ENCODE peak calls at places on chromosomes 5 and 9, in eight cellular contexts. Y is stimulated activated CD4-positive, alpha-beta T cell treated with anti-CD3 and anti-CD28 coated beads, Interleukin-2, amount 100 ng/mL, for 48 hours; L is activated naive CD8-positive, alpha-beta T cell treated with anti-CD3 and anti-CD28 coated beads for 36 hours; W is CD4-positive, alpha-beta memory T cell; Z is GM03348; R is foreskin keratinocyte; M is HTR-8/SVneo; F is GM12878. C is an unnamed sample.

GRCh38 chr9:94160594-94161501 is 76.6 kb downstream of the PTPDC1 start:
- DNase-seq in L (no peak), F (no peak), M (no peak), Y (no peak), R (no peak), Z (no peak), W (no peak), C (no peak)

GRCh38 chr9:120723547-120723946 is 9.3 kb upstream of the MEGF9 start:
- DNase-seq in R (no peak), W (no peak), F (no peak), Y (no peak), M (no peak), L (no peak), Z (peak), C (no peak)

GRCh38 chr5:147037517-147038205 is 159.1 kb upstream of the PPP2R2B start:
- DNase-seq in L (no peak), Y (no peak), F (no peak), R (peak), M (peak), Z (no peak), W (no peak), C (no peak)

GRCh38 chr5:144710620-144711019 is 539.9 kb downstream of the KCTD16 start:
- DNase-seq in W (no peak), M (no peak), R (no peak), Y (no peak), Z (no peak), F (no peak), L (no peak), C (no peak)

GRCh38 chr9:126551812-126552211 is 61.9 kb upstream of the LMX1B start:
- DNase-seq in W (no peak), F (no peak), R (no peak), Y (no peak), M (no peak), L (no peak), Z (no peak), C (no peak)

GRCh38 chr9:75451505-75451904 is 363.2 kb downstream of the OSTF1 start:
- DNase-seq in R (no peak), Y (no peak), W (no peak), F (no peak), Z (no peak), L (no peak), M (no peak), C (no peak)

GRCh38 chr5:142079243-142079642 is 29.3 kb upstream of the NDFIP1 start:
- DNase-seq in R (no peak), M (no peak), F (no peak), W (no peak), L (no peak), Y (no peak), Z (no peak), C (no peak)

GRCh38 chr9:126956929-126957686 is 42.5 kb downstream of the RALGPS1 start:
- DNase-seq in F (no peak), Y (no peak), R (peak), W (no peak), Z (peak), M (peak), L (no peak), C (no peak)

GRCh38 chr5:9903806-9904205 is 273.7 kb upstream of the TAS2R1 start:
- DNase-seq in L (no peak), Y (no peak), R (no peak), W (no peak), F (no peak), Z (no peak), M (no peak), C (no peak)

GRCh38 chr5:3153226-3153858 is 401.9 kb upstream of the IRX2 start:
- DNase-seq in M (no peak), F (no peak), L (no peak), W (no peak), Y (no peak), R (no peak), Z (no peak), C (no peak)

GRCh38 chr9:133604214-133604613 is 5.0 kb downstream of the FAM163B start:
- DNase-seq in Z (no peak), R (no peak), L (peak), Y (no peak), W (no peak), M (no peak), F (no peak), C (no peak)

GRCh38 chr5:40594811-40595210 is 84.9 kb upstream of the PTGER4 start:
- DNase-seq in Z (peak), M (no peak), W (no peak), R (no peak), F (no peak), L (no peak), Y (no peak), C (no peak)

GRCh38 chr9:88953401-88954029 is 37.8 kb upstream of the S1PR3 start:
- DNase-seq in Y (no peak), F (no peak), Z (peak), M (no peak), L (no peak), W (no peak), R (no peak), C (no peak)

GRCh38 chr5:62596096-62596495 is 17.5 kb downstream of the LRRC70 start:
- DNase-seq in L (no peak), W (no peak), F (no peak), Z (no peak), R (no peak), M (no peak), Y (no peak), C (no peak)

GRCh38 chr9:131422241-131422792 is 28.4 kb downstream of the PRRC2B start:
- DNase-seq in W (no peak), Z (no peak), M (no peak), Y (no peak), R (no peak), F (no peak), L (no peak), C (no peak)

GRCh38 chr5:61055434-61056006 is 106.7 kb downstream of the SMIM15 start:
- DNase-seq in F (peak), M (peak), L (no peak), R (no peak), Y (no peak), W (peak), Z (peak), C (peak)

GRCh38 chr5:174895360-174895759 is 171.0 kb downstream of the MSX2 start:
- DNase-seq in L (no peak), Z (no peak), M (no peak), F (no peak), W (no peak), R (no peak), Y (no peak), C (no peak)

GRCh38 chr9:106921341-106921899 is 58.5 kb downstream of the ZNF462 start:
- DNase-seq in W (no peak), R (no peak), L (no peak), Y (no peak), F (no peak), Z (peak), M (peak), C (no peak)

GRCh38 chr5:159052282-159053011 is 47.3 kb downstream of the EBF1 start:
- DNase-seq in M (no peak), W (no peak), Z (peak), R (no peak), Y (no peak), F (no peak), L (no peak), C (peak)

GRCh38 chr9:129553277-129553676 is 67.6 kb downstream of the C9orf50 start:
- DNase-seq in Y (no peak), F (no peak), M (no peak), L (no peak), Z (no peak), R (no peak), W (no peak), C (no peak)

GRCh38 chr5:172383231-172383802 is 71.0 kb downstream of the SH3PXD2B start:
- DNase-seq in Z (no peak), W (no peak), Y (no peak), L (no peak), M (no peak), F (no peak), R (peak), C (no peak)

GRCh38 chr5:1565737-1566734 is 42.3 kb upstream of the LPCAT1 start:
- DNase-seq in W (no peak), R (no peak), Y (no peak), L (no peak), F (no peak), M (no peak), Z (no peak), C (peak)

GRCh38 chr5:150377964-150378694 is 20.6 kb downstream of the TCOF1 start:
- DNase-seq in R (peak), M (peak), W (no peak), F (no peak), L (no peak), Y (no peak), Z (peak), C (no peak)

GRCh38 chr9:136078498-136079011 is 16.5 kb downstream of the NACC2 start:
- DNase-seq in W (no peak), R (no peak), F (no peak), Y (no peak), M (no peak), Z (no peak), L (no peak), C (peak)